ENCODE peak calls at places on chromosomes 3 and 15, in six cellular contexts. T, A, L, K, H and Z are unnamed samples.

GRCh38 chr15:59644757-59645156 is 12.6 kb downstream of the GTF2A2 start:
- DNase-seq in T (no peak), A (no peak), L (no peak), K (no peak), H (no peak), Z (no peak)

GRCh38 chr3:134106580-134106979 is 76.9 kb upstream of the SLCO2A1 start:
- DNase-seq in T (no peak), A (no peak), L (no peak), K (no peak), H (no peak), Z (no peak)

GRCh38 chr3:84904819-84905555 is 53.8 kb upstream of the CADM2 start:
- DNase-seq in T (no peak), A (no peak), L (peak; percentile 21), K (no peak), H (no peak), Z (no peak)

GRCh38 chr15:88636039-88636438 is 2.8 kb upstream of the ISG20 start:
- DNase-seq in T (no peak), A (no peak), L (no peak), K (peak; percentile 85), H (no peak), Z (peak; percentile 77)

GRCh38 chr15:77749236-77749997 is 116.7 kb upstream of the LINGO1 start:
- DNase-seq in T (no peak), A (no peak), L (no peak), K (no peak), H (no peak), Z (no peak)

GRCh38 chr3:134291300-134292254 is 40.9 kb upstream of the RYK start:
- DNase-seq in T (no peak), A (peak; percentile 68), L (peak; percentile 36), K (peak; percentile 13), H (no peak), Z (no peak)

GRCh38 chr3:15771444-15771843 is 26.3 kb downstream of the ANKRD28 start:
- DNase-seq in T (no peak), A (no peak), L (no peak), K (no peak), H (no peak), Z (no peak)

GRCh38 chr3:51269466-51269865 is 115.6 kb upstream of the MANF start:
- DNase-seq in T (no peak), A (no peak), L (no peak), K (peak; percentile 25), H (no peak), Z (no peak)

GRCh38 chr3:65344444-65344843 is 656.6 kb upstream of the ADAMTS9 start:
- DNase-seq in T (no peak), A (no peak), L (no peak), K (no peak), H (no peak), Z (no peak)

GRCh38 chr3:69822501-69822900 is 83.2 kb downstream of the MITF start:
- DNase-seq in T (no peak), A (peak; percentile 4), L (no peak), K (no peak), H (no peak), Z (no peak)

GRCh38 chr3:127970966-127971592 is 56.0 kb downstream of the KBTBD12 start:
- DNase-seq in T (no peak), A (peak; percentile 12), L (peak; percentile 43), K (peak; percentile 66), H (peak; percentile 46), Z (peak; percentile 39)

GRCh38 chr3:107740992-107741896 is 218.5 kb downstream of the BBX start:
- DNase-seq in T (no peak), A (no peak), L (no peak), K (peak; percentile 61), H (no peak), Z (no peak)

GRCh38 chr3:4741404-4742307 is 237.6 kb upstream of the BHLHE40 start:
- DNase-seq in T (no peak), A (peak; percentile 83), L (no peak), K (peak; percentile 98), H (no peak), Z (peak; percentile 24)

GRCh38 chr15:88693191-88693590 is 54.4 kb downstream of the ISG20 start:
- DNase-seq in T (no peak), A (no peak), L (no peak), K (no peak), H (no peak), Z (no peak)

GRCh38 chr3:191085091-191085490 is 114.0 kb upstream of the OSTN start:
- DNase-seq in T (no peak), A (no peak), L (no peak), K (peak; percentile 39), H (no peak), Z (no peak)

GRCh38 chr3:100125539-100125938 is 11.2 kb upstream of the FILIP1L start:
- DNase-seq in T (no peak), A (no peak), L (no peak), K (peak; percentile 74), H (no peak), Z (no peak)

GRCh38 chr3:99866167-99866810 is 48.6 kb downstream of the CMSS1 start:
- DNase-seq in T (no peak), A (no peak), L (no peak), K (peak; percentile 43), H (no peak), Z (no peak)

GRCh38 chr3:194935061-194935460 is 249.4 kb downstream of the FAM43A start:
- DNase-seq in T (no peak), A (no peak), L (no peak), K (peak; percentile 72), H (no peak), Z (no peak)

GRCh38 chr3:56939759-56940323 is 120.6 kb upstream of the SPATA12 start:
- DNase-seq in T (no peak), A (no peak), L (peak; percentile 15), K (no peak), H (no peak), Z (no peak)

GRCh38 chr3:160982497-160982896 is 122.7 kb downstream of the B3GALNT1 start:
- DNase-seq in T (peak; percentile 8), A (no peak), L (no peak), K (no peak), H (no peak), Z (no peak)

GRCh38 chr3:141237701-141238521 is 6.3 kb downstream of the PXYLP1 start:
- DNase-seq in T (no peak), A (no peak), L (peak; percentile 49), K (no peak), H (no peak), Z (peak; percentile 64)

GRCh38 chr15:44536298-44536961 is 517 bp upstream of the EIF3J start:
- DNase-seq in T (peak; percentile 86), A (peak; percentile 24), L (peak; percentile 91), K (peak; percentile 82), H (no peak), Z (peak; percentile 78)

GRCh38 chr15:63312286-63312685 is 34.9 kb downstream of the APH1B start:
- DNase-seq in T (no peak), A (no peak), L (no peak), K (no peak), H (no peak), Z (no peak)

GRCh38 chr3:27542469-27542868 is 58.3 kb upstream of the SLC4A7 start:
- DNase-seq in T (no peak), A (no peak), L (no peak), K (no peak), H (no peak), Z (no peak)

GRCh38 chr3:195802261-195802701 is 9.4 kb downstream of the MUC4 start:
- DNase-seq in T (no peak), A (no peak), L (no peak), K (no peak), H (peak; percentile 54), Z (peak; percentile 77)

GRCh38 chr3:191952186-191952585 is 491.2 kb downstream of the PYDC2 start:
- DNase-seq in T (no peak), A (no peak), L (no peak), K (no peak), H (no peak), Z (no peak)

GRCh38 chr3:31232049-31233040 is 300.4 kb upstream of the STT3B start:
- DNase-seq in T (no peak), A (no peak), L (no peak), K (no peak), H (peak; percentile 49), Z (no peak)

GRCh38 chr3:136281966-136282554 is 31.9 kb downstream of the PCCB start:
- DNase-seq in T (no peak), A (no peak), L (no peak), K (no peak), H (peak; percentile 40), Z (no peak)

GRCh38 chr3:109224333-109224732 is 87.8 kb downstream of the C3orf85 start:
- DNase-seq in T (no peak), A (no peak), L (no peak), K (peak; percentile 52), H (no peak), Z (peak; percentile 16)
- TF ChIP-seq CTCF in T (peak; percentile 16), A (no peak), L (peak; percentile 25), K (peak; percentile 75), H (peak; percentile 35), Z (no peak)

DNA sequence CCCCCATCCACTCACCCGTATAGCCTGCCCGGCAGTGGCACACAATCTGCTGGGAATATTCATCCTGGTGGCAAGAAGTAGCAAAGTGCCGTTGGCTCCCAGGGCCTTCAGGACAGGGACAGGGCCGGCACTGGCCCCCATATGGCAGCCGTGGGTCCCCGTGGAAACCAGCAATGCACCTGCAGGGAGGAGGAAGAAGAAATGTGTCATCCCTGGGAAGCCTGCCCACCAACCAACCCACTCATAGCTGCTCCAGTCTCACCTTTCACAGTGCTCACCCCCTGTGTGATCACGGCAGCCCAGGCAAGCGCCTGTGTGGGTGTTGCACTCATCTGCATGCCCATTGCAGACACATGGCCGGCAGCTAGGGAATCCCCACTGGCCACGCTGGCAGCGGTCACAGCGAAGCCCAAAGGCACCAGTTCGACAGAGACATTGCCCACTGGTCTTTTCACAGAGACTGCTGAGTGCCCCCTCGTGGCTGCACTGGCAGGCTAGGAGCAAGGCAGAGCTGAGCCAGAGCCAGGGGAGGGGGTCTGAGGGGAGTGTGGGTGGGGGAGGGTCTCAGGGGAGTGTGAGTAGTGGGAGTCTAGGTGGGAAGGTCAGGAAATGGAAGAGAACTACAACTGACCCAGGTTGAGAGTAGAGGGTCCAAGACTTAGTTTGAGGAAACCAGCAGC is 4.5 kb upstream of the USP19 start:
- DNase-seq in T (no peak), A (no peak), L (peak; percentile 46), K (peak; percentile 16), H (no peak), Z (peak; percentile 10)
- TF ChIP-seq CTCF in T (peak; percentile 62), A (no peak), L (peak; percentile 44), K (no peak), H (peak; percentile 22), Z (no peak)

DNA sequence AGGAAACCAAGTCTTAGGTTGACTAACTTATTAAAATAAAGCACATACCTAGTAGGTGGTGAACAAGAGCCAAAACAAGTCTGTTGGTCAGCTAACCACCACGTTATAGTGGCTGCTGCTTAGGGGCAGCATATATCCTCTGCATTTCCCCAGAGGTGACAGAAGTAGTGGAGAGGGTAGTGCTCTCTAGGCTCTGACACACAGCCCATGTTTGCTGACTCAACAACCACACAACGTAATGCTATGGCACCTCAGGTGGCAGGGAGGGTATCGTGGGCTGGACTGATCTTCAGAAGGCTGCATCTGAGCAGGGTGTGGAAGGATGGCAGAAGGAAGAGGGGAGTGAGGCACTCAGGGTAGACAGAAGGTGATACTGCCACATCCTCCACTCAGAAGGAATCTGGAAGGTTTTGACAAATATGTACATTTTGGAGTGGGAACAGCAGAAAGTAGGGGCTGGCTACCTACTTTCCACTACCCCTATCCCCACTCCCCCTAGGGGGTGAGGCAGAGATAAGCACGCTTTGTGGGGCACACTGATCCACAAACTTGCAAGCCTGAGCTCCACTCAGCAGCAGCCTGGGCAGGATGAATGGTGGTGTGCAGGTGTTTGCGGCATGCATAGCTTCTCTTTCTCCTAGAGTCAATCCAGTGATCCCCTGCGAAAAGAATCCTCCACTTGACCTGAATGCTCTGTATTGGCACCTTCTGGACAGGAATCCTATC is 178.1 kb downstream of the RORA start:
- DNase-seq in T (no peak), A (no peak), L (no peak), K (peak; percentile 23), H (no peak), Z (no peak)
- TF ChIP-seq CTCF in T (no peak), A (no peak), L (no peak), K (no peak), H (no peak), Z (no peak)

GRCh38 chr3:47002490-47003410 is 23.3 kb downstream of the NBEAL2 start:
- DNase-seq in T (no peak), A (no peak), L (no peak), K (no peak), H (no peak), Z (no peak)
- TF ChIP-seq CTCF in T (peak; percentile 6), A (no peak), L (no peak), K (no peak), H (peak; percentile 11), Z (no peak)